ENCODE peak calls at places on chromosome 9, in eight cellular contexts. One of them, this sample, is unnamed.

GRCh38 chr9:91420471-91421021 is 3.1 kb downstream of the NFIL3 start:
- DNase-seq in foreskin melanocyte: no peak
- DNase-seq in transverse colon: no peak
- DNase-seq in stimulated activated CD4-positive, alpha-beta T cell treated with anti-CD3 and anti-CD28 coated beads, Interleukin-1b, Interleukin-23, amount 100 ng/mL, for 1 hour: no peak
- DNase-seq in ACHN: no peak
- DNase-seq in endothelial cell: no peak
- DNase-seq in EL: peak
- DNase-seq in uterus: no peak
- DNase-seq in this sample: no peak

GRCh38 chr9:34084562-34084961 is 35.9 kb upstream of the UBAP2 start:
- DNase-seq in foreskin melanocyte: peak
- DNase-seq in transverse colon: peak
- DNase-seq in stimulated activated CD4-positive, alpha-beta T cell treated with anti-CD3 and anti-CD28 coated beads, Interleukin-1b, Interleukin-23, amount 100 ng/mL, for 1 hour: no peak
- DNase-seq in ACHN: no peak
- DNase-seq in endothelial cell: no peak
- DNase-seq in EL: no peak
- DNase-seq in uterus: peak
- DNase-seq in this sample: no peak

GRCh38 chr9:114653556-114654159 is 3.9 kb downstream of the TEX53 start:
- DNase-seq in foreskin melanocyte: peak
- DNase-seq in transverse colon: peak
- DNase-seq in stimulated activated CD4-positive, alpha-beta T cell treated with anti-CD3 and anti-CD28 coated beads, Interleukin-1b, Interleukin-23, amount 100 ng/mL, for 1 hour: peak
- DNase-seq in ACHN: peak
- DNase-seq in endothelial cell: peak
- DNase-seq in EL: peak
- DNase-seq in uterus: peak
- DNase-seq in this sample: peak

GRCh38 chr9:38342532-38342931 is 50.0 kb upstream of the ALDH1B1 start:
- DNase-seq in foreskin melanocyte: no peak
- DNase-seq in transverse colon: no peak
- DNase-seq in stimulated activated CD4-positive, alpha-beta T cell treated with anti-CD3 and anti-CD28 coated beads, Interleukin-1b, Interleukin-23, amount 100 ng/mL, for 1 hour: no peak
- DNase-seq in ACHN: no peak
- DNase-seq in endothelial cell: no peak
- DNase-seq in EL: no peak
- DNase-seq in uterus: no peak
- DNase-seq in this sample: no peak

GRCh38 chr9:37967681-37968080 is 63.8 kb upstream of the SLC25A51 start:
- DNase-seq in foreskin melanocyte: no peak
- DNase-seq in transverse colon: no peak
- DNase-seq in stimulated activated CD4-positive, alpha-beta T cell treated with anti-CD3 and anti-CD28 coated beads, Interleukin-1b, Interleukin-23, amount 100 ng/mL, for 1 hour: no peak
- DNase-seq in ACHN: no peak
- DNase-seq in endothelial cell: no peak
- DNase-seq in EL: no peak
- DNase-seq in uterus: no peak
- DNase-seq in this sample: no peak

GRCh38 chr9:82993856-82994605 is 68.9 kb downstream of the RASEF start:
- DNase-seq in foreskin melanocyte: no peak
- DNase-seq in transverse colon: no peak
- DNase-seq in stimulated activated CD4-positive, alpha-beta T cell treated with anti-CD3 and anti-CD28 coated beads, Interleukin-1b, Interleukin-23, amount 100 ng/mL, for 1 hour: no peak
- DNase-seq in ACHN: no peak
- DNase-seq in endothelial cell: no peak
- DNase-seq in EL: no peak
- DNase-seq in uterus: no peak
- DNase-seq in this sample: no peak

GRCh38 chr9:93183663-93184438 is at the start of gene WNK2:
- DNase-seq in foreskin melanocyte: peak
- DNase-seq in transverse colon: peak
- DNase-seq in stimulated activated CD4-positive, alpha-beta T cell treated with anti-CD3 and anti-CD28 coated beads, Interleukin-1b, Interleukin-23, amount 100 ng/mL, for 1 hour: no peak
- DNase-seq in ACHN: no peak
- DNase-seq in endothelial cell: peak
- DNase-seq in EL: no peak
- DNase-seq in uterus: no peak
- DNase-seq in this sample: no peak

GRCh38 chr9:69430206-69430605 is 105.2 kb downstream of the ENTREP1 start:
- DNase-seq in foreskin melanocyte: no peak
- DNase-seq in transverse colon: no peak
- DNase-seq in stimulated activated CD4-positive, alpha-beta T cell treated with anti-CD3 and anti-CD28 coated beads, Interleukin-1b, Interleukin-23, amount 100 ng/mL, for 1 hour: no peak
- DNase-seq in ACHN: no peak
- DNase-seq in endothelial cell: no peak
- DNase-seq in EL: no peak
- DNase-seq in uterus: no peak
- DNase-seq in this sample: no peak

GRCh38 chr9:93651521-93651950 is 75.2 kb downstream of the PHF2 start:
- DNase-seq in foreskin melanocyte: no peak
- DNase-seq in transverse colon: peak
- DNase-seq in stimulated activated CD4-positive, alpha-beta T cell treated with anti-CD3 and anti-CD28 coated beads, Interleukin-1b, Interleukin-23, amount 100 ng/mL, for 1 hour: no peak
- DNase-seq in ACHN: no peak
- DNase-seq in endothelial cell: no peak
- DNase-seq in EL: no peak
- DNase-seq in uterus: peak
- DNase-seq in this sample: no peak

GRCh38 chr9:89554307-89554706 is 50.5 kb upstream of the GADD45G start:
- DNase-seq in foreskin melanocyte: no peak
- DNase-seq in transverse colon: no peak
- DNase-seq in stimulated activated CD4-positive, alpha-beta T cell treated with anti-CD3 and anti-CD28 coated beads, Interleukin-1b, Interleukin-23, amount 100 ng/mL, for 1 hour: no peak
- DNase-seq in ACHN: no peak
- DNase-seq in endothelial cell: no peak
- DNase-seq in EL: no peak
- DNase-seq in uterus: no peak
- DNase-seq in this sample: no peak

GRCh38 chr9:135948873-135949665 is 12.1 kb downstream of the UBAC1 start:
- DNase-seq in foreskin melanocyte: no peak
- DNase-seq in transverse colon: no peak
- DNase-seq in stimulated activated CD4-positive, alpha-beta T cell treated with anti-CD3 and anti-CD28 coated beads, Interleukin-1b, Interleukin-23, amount 100 ng/mL, for 1 hour: no peak
- DNase-seq in ACHN: no peak
- DNase-seq in endothelial cell: no peak
- DNase-seq in EL: no peak
- DNase-seq in uterus: no peak
- DNase-seq in this sample: no peak

GRCh38 chr9:93205045-93205768 is 21.3 kb downstream of the WNK2 start:
- DNase-seq in foreskin melanocyte: no peak
- DNase-seq in transverse colon: no peak
- DNase-seq in stimulated activated CD4-positive, alpha-beta T cell treated with anti-CD3 and anti-CD28 coated beads, Interleukin-1b, Interleukin-23, amount 100 ng/mL, for 1 hour: no peak
- DNase-seq in ACHN: no peak
- DNase-seq in endothelial cell: no peak
- DNase-seq in EL: no peak
- DNase-seq in uterus: peak
- DNase-seq in this sample: no peak

GRCh38 chr9:129287595-129288305 is 109.7 kb upstream of the IER5L start:
- DNase-seq in foreskin melanocyte: no peak
- DNase-seq in transverse colon: no peak
- DNase-seq in stimulated activated CD4-positive, alpha-beta T cell treated with anti-CD3 and anti-CD28 coated beads, Interleukin-1b, Interleukin-23, amount 100 ng/mL, for 1 hour: no peak
- DNase-seq in ACHN: no peak
- DNase-seq in endothelial cell: no peak
- DNase-seq in EL: no peak
- DNase-seq in uterus: no peak
- DNase-seq in this sample: no peak

GRCh38 chr9:125243792-125244260 is 2.7 kb upstream of the HSPA5 start:
- DNase-seq in foreskin melanocyte: no peak
- DNase-seq in transverse colon: no peak
- DNase-seq in stimulated activated CD4-positive, alpha-beta T cell treated with anti-CD3 and anti-CD28 coated beads, Interleukin-1b, Interleukin-23, amount 100 ng/mL, for 1 hour: no peak
- DNase-seq in ACHN: no peak
- DNase-seq in endothelial cell: no peak
- DNase-seq in EL: no peak
- DNase-seq in uterus: no peak
- DNase-seq in this sample: no peak

GRCh38 chr9:120571443-120572257 is 8.3 kb downstream of the CDK5RAP2 start:
- DNase-seq in foreskin melanocyte: no peak
- DNase-seq in transverse colon: no peak
- DNase-seq in stimulated activated CD4-positive, alpha-beta T cell treated with anti-CD3 and anti-CD28 coated beads, Interleukin-1b, Interleukin-23, amount 100 ng/mL, for 1 hour: no peak
- DNase-seq in ACHN: no peak
- DNase-seq in endothelial cell: no peak
- DNase-seq in EL: no peak
- DNase-seq in uterus: no peak
- DNase-seq in this sample: no peak

GRCh38 chr9:134517069-134517680 is 124.4 kb upstream of the COL5A1 start:
- DNase-seq in foreskin melanocyte: no peak
- DNase-seq in transverse colon: no peak
- DNase-seq in stimulated activated CD4-positive, alpha-beta T cell treated with anti-CD3 and anti-CD28 coated beads, Interleukin-1b, Interleukin-23, amount 100 ng/mL, for 1 hour: no peak
- DNase-seq in ACHN: no peak
- DNase-seq in endothelial cell: no peak
- DNase-seq in EL: no peak
- DNase-seq in uterus: no peak
- DNase-seq in this sample: no peak

GRCh38 chr9:37753489-37754190 is at the start of gene TRMT10B:
- DNase-seq in foreskin melanocyte: peak
- DNase-seq in transverse colon: peak
- DNase-seq in stimulated activated CD4-positive, alpha-beta T cell treated with anti-CD3 and anti-CD28 coated beads, Interleukin-1b, Interleukin-23, amount 100 ng/mL, for 1 hour: peak
- DNase-seq in ACHN: peak
- DNase-seq in endothelial cell: peak
- DNase-seq in EL: peak
- DNase-seq in uterus: peak
- DNase-seq in this sample: peak

GRCh38 chr9:109181284-109181683 is 14.2 kb upstream of the FRRS1L start:
- DNase-seq in foreskin melanocyte: no peak
- DNase-seq in transverse colon: no peak
- DNase-seq in stimulated activated CD4-positive, alpha-beta T cell treated with anti-CD3 and anti-CD28 coated beads, Interleukin-1b, Interleukin-23, amount 100 ng/mL, for 1 hour: no peak
- DNase-seq in ACHN: no peak
- DNase-seq in endothelial cell: no peak
- DNase-seq in EL: no peak
- DNase-seq in uterus: no peak
- DNase-seq in this sample: no peak

GRCh38 chr9:89814340-89815040 is 209.7 kb downstream of the GADD45G start:
- DNase-seq in foreskin melanocyte: no peak
- DNase-seq in transverse colon: no peak
- DNase-seq in stimulated activated CD4-positive, alpha-beta T cell treated with anti-CD3 and anti-CD28 coated beads, Interleukin-1b, Interleukin-23, amount 100 ng/mL, for 1 hour: no peak
- DNase-seq in ACHN: peak
- DNase-seq in endothelial cell: no peak
- DNase-seq in EL: no peak
- DNase-seq in uterus: peak
- DNase-seq in this sample: no peak

GRCh38 chr9:73151653-73152382 is at the start of gene ANXA1:
- DNase-seq in foreskin melanocyte: peak
- DNase-seq in transverse colon: no peak
- DNase-seq in stimulated activated CD4-positive, alpha-beta T cell treated with anti-CD3 and anti-CD28 coated beads, Interleukin-1b, Interleukin-23, amount 100 ng/mL, for 1 hour: no peak
- DNase-seq in ACHN: peak
- DNase-seq in endothelial cell: no peak
- DNase-seq in EL: peak
- DNase-seq in uterus: no peak
- DNase-seq in this sample: peak

GRCh38 chr9:99140685-99141314 is 35.9 kb downstream of the TGFBR1 start:
- DNase-seq in foreskin melanocyte: peak
- DNase-seq in transverse colon: peak
- DNase-seq in stimulated activated CD4-positive, alpha-beta T cell treated with anti-CD3 and anti-CD28 coated beads, Interleukin-1b, Interleukin-23, amount 100 ng/mL, for 1 hour: no peak
- DNase-seq in ACHN: peak
- DNase-seq in endothelial cell: peak
- DNase-seq in EL: peak
- DNase-seq in uterus: peak
- DNase-seq in this sample: peak

GRCh38 chr9:136051568-136052432 is 43.3 kb downstream of the NACC2 start:
- DNase-seq in foreskin melanocyte: peak
- DNase-seq in transverse colon: peak
- DNase-seq in stimulated activated CD4-positive, alpha-beta T cell treated with anti-CD3 and anti-CD28 coated beads, Interleukin-1b, Interleukin-23, amount 100 ng/mL, for 1 hour: no peak
- DNase-seq in ACHN: peak
- DNase-seq in endothelial cell: no peak
- DNase-seq in EL: peak
- DNase-seq in uterus: no peak
- DNase-seq in this sample: peak

GRCh38 chr9:94918038-94918753 is 191.7 kb downstream of the AOPEP start:
- DNase-seq in foreskin melanocyte: no peak
- DNase-seq in transverse colon: no peak
- DNase-seq in stimulated activated CD4-positive, alpha-beta T cell treated with anti-CD3 and anti-CD28 coated beads, Interleukin-1b, Interleukin-23, amount 100 ng/mL, for 1 hour: no peak
- DNase-seq in ACHN: no peak
- DNase-seq in endothelial cell: no peak
- DNase-seq in EL: no peak
- DNase-seq in uterus: peak
- DNase-seq in this sample: peak

GRCh38 chr9:38032266-38032830 is 36.7 kb downstream of the SHB start:
- DNase-seq in foreskin melanocyte: no peak
- DNase-seq in transverse colon: peak
- DNase-seq in stimulated activated CD4-positive, alpha-beta T cell treated with anti-CD3 and anti-CD28 coated beads, Interleukin-1b, Interleukin-23, amount 100 ng/mL, for 1 hour: no peak
- DNase-seq in ACHN: no peak
- DNase-seq in endothelial cell: no peak
- DNase-seq in EL: no peak
- DNase-seq in uterus: peak
- DNase-seq in this sample: no peak

GRCh38 chr9:80030801-80031200 is 459.0 kb downstream of the TLE4 start:
- DNase-seq in foreskin melanocyte: no peak
- DNase-seq in transverse colon: no peak
- DNase-seq in stimulated activated CD4-positive, alpha-beta T cell treated with anti-CD3 and anti-CD28 coated beads, Interleukin-1b, Interleukin-23, amount 100 ng/mL, for 1 hour: no peak
- DNase-seq in ACHN: no peak
- DNase-seq in endothelial cell: no peak
- DNase-seq in EL: no peak
- DNase-seq in uterus: no peak
- DNase-seq in this sample: peak

GRCh38 chr9:113581865-113582697 is 118.6 kb downstream of the RGS3 start:
- DNase-seq in foreskin melanocyte: no peak
- DNase-seq in transverse colon: peak
- DNase-seq in stimulated activated CD4-positive, alpha-beta T cell treated with anti-CD3 and anti-CD28 coated beads, Interleukin-1b, Interleukin-23, amount 100 ng/mL, for 1 hour: peak
- DNase-seq in ACHN: peak
- DNase-seq in endothelial cell: no peak
- DNase-seq in EL: peak
- DNase-seq in uterus: peak
- DNase-seq in this sample: peak

GRCh38 chr9:131627326-131627845 is 82.1 kb downstream of the PRRT1B start:
- DNase-seq in foreskin melanocyte: no peak
- DNase-seq in transverse colon: no peak
- DNase-seq in stimulated activated CD4-positive, alpha-beta T cell treated with anti-CD3 and anti-CD28 coated beads, Interleukin-1b, Interleukin-23, amount 100 ng/mL, for 1 hour: no peak
- DNase-seq in ACHN: no peak
- DNase-seq in endothelial cell: no peak
- DNase-seq in EL: peak
- DNase-seq in uterus: no peak
- DNase-seq in this sample: no peak

GRCh38 chr9:98790601-98791146 is 5.7 kb downstream of the ANKS6 start:
- DNase-seq in foreskin melanocyte: no peak
- DNase-seq in transverse colon: no peak
- DNase-seq in stimulated activated CD4-positive, alpha-beta T cell treated with anti-CD3 and anti-CD28 coated beads, Interleukin-1b, Interleukin-23, amount 100 ng/mL, for 1 hour: no peak
- DNase-seq in ACHN: no peak
- DNase-seq in endothelial cell: no peak
- DNase-seq in EL: no peak
- DNase-seq in uterus: peak
- DNase-seq in this sample: no peak

GRCh38 chr9:126361810-126362238 is 35.2 kb downstream of the MVB12B start:
- DNase-seq in foreskin melanocyte: no peak
- DNase-seq in transverse colon: no peak
- DNase-seq in stimulated activated CD4-positive, alpha-beta T cell treated with anti-CD3 and anti-CD28 coated beads, Interleukin-1b, Interleukin-23, amount 100 ng/mL, for 1 hour: no peak
- DNase-seq in ACHN: no peak
- DNase-seq in endothelial cell: no peak
- DNase-seq in EL: no peak
- DNase-seq in uterus: no peak
- DNase-seq in this sample: no peak

GRCh38 chr9:77010527-77010926 is 8.9 kb upstream of the FOXB2 start:
- DNase-seq in foreskin melanocyte: no peak
- DNase-seq in transverse colon: no peak
- DNase-seq in stimulated activated CD4-positive, alpha-beta T cell treated with anti-CD3 and anti-CD28 coated beads, Interleukin-1b, Interleukin-23, amount 100 ng/mL, for 1 hour: no peak
- DNase-seq in ACHN: no peak
- DNase-seq in endothelial cell: no peak
- DNase-seq in EL: no peak
- DNase-seq in uterus: no peak
- DNase-seq in this sample: no peak

GRCh38 chr9:133634024-133634691 is 2.0 kb upstream of the DBH start:
- DNase-seq in foreskin melanocyte: no peak
- DNase-seq in transverse colon: no peak
- DNase-seq in stimulated activated CD4-positive, alpha-beta T cell treated with anti-CD3 and anti-CD28 coated beads, Interleukin-1b, Interleukin-23, amount 100 ng/mL, for 1 hour: no peak
- DNase-seq in ACHN: no peak
- DNase-seq in endothelial cell: no peak
- DNase-seq in EL: no peak
- DNase-seq in uterus: no peak
- DNase-seq in this sample: no peak

GRCh38 chr9:110095776-110096175 is 112.2 kb downstream of the C9orf152 start:
- DNase-seq in foreskin melanocyte: no peak
- DNase-seq in transverse colon: no peak
- DNase-seq in stimulated activated CD4-positive, alpha-beta T cell treated with anti-CD3 and anti-CD28 coated beads, Interleukin-1b, Interleukin-23, amount 100 ng/mL, for 1 hour: no peak
- DNase-seq in ACHN: no peak
- DNase-seq in endothelial cell: no peak
- DNase-seq in EL: peak
- DNase-seq in uterus: no peak
- DNase-seq in this sample: no peak

GRCh38 chr9:93258818-93259489 is 75.0 kb downstream of the WNK2 start:
- DNase-seq in foreskin melanocyte: no peak
- DNase-seq in transverse colon: peak
- DNase-seq in stimulated activated CD4-positive, alpha-beta T cell treated with anti-CD3 and anti-CD28 coated beads, Interleukin-1b, Interleukin-23, amount 100 ng/mL, for 1 hour: no peak
- DNase-seq in ACHN: no peak
- DNase-seq in endothelial cell: no peak
- DNase-seq in EL: no peak
- DNase-seq in uterus: peak
- DNase-seq in this sample: no peak

GRCh38 chr9:125233678-125234077 is 7.5 kb downstream of the HSPA5 start:
- DNase-seq in foreskin melanocyte: peak
- DNase-seq in transverse colon: no peak
- DNase-seq in stimulated activated CD4-positive, alpha-beta T cell treated with anti-CD3 and anti-CD28 coated beads, Interleukin-1b, Interleukin-23, amount 100 ng/mL, for 1 hour: no peak
- DNase-seq in ACHN: peak
- DNase-seq in endothelial cell: no peak
- DNase-seq in EL: peak
- DNase-seq in uterus: no peak
- DNase-seq in this sample: peak